ENCODE peak calls at places on chromosomes 2 and 18, in six cellular contexts. One of them, this sample, is unnamed. For H3K9me3, the result is how much of the 10 kb centered on the place peaks cover.

GRCh38 chr2:104889261-104890091 is 35.6 kb downstream of the POU3F3 start:
- DNase-seq in GM23248: no peak
- DNase-seq in CD4-positive, alpha-beta memory T cell: no peak
- DNase-seq in right lobe of liver: no peak
- DNase-seq in esophagus squamous epithelium: no peak
- DNase-seq in neuronal stem cell: no peak
- DNase-seq in this sample: no peak

GRCh38 chr2:119703526-119703925 is 24.5 kb downstream of the TMEM177 start:
- DNase-seq in GM23248: no peak
- DNase-seq in CD4-positive, alpha-beta memory T cell: no peak
- DNase-seq in right lobe of liver: no peak
- DNase-seq in esophagus squamous epithelium: no peak
- DNase-seq in neuronal stem cell: no peak
- DNase-seq in this sample: no peak

GRCh38 chr2:18209934-18210639 is 331.6 kb downstream of the KCNS3 start:
- DNase-seq in GM23248: peak
- DNase-seq in CD4-positive, alpha-beta memory T cell: no peak
- DNase-seq in right lobe of liver: no peak
- DNase-seq in esophagus squamous epithelium: no peak
- DNase-seq in neuronal stem cell: no peak
- DNase-seq in this sample: no peak

GRCh38 chr18:56447972-56448371 is 190.4 kb downstream of the TXNL1 start:
- DNase-seq in GM23248: no peak
- DNase-seq in CD4-positive, alpha-beta memory T cell: no peak
- DNase-seq in right lobe of liver: no peak
- DNase-seq in esophagus squamous epithelium: no peak
- DNase-seq in neuronal stem cell: no peak
- DNase-seq in this sample: no peak

GRCh38 chr18:79819951-79820351 is 22.2 kb downstream of the KCNG2 start:
- DNase-seq in GM23248: no peak
- DNase-seq in CD4-positive, alpha-beta memory T cell: no peak
- DNase-seq in right lobe of liver: no peak
- DNase-seq in esophagus squamous epithelium: no peak
- DNase-seq in neuronal stem cell: no peak
- DNase-seq in this sample: no peak

GRCh38 chr2:174544156-174544555 is 53.4 kb downstream of the WIPF1 start:
- DNase-seq in GM23248: no peak
- DNase-seq in CD4-positive, alpha-beta memory T cell: no peak
- DNase-seq in right lobe of liver: no peak
- DNase-seq in esophagus squamous epithelium: no peak
- DNase-seq in neuronal stem cell: no peak
- DNase-seq in this sample: no peak

GRCh38 chr2:101223814-101224231 is 28.9 kb upstream of the CNOT11 start:
- DNase-seq in GM23248: peak
- DNase-seq in CD4-positive, alpha-beta memory T cell: peak
- DNase-seq in right lobe of liver: no peak
- DNase-seq in esophagus squamous epithelium: no peak
- DNase-seq in neuronal stem cell: no peak
- DNase-seq in this sample: peak

GRCh38 chr2:107633580-107634147 is 193.0 kb upstream of the RGPD4 start:
- DNase-seq in GM23248: peak
- DNase-seq in CD4-positive, alpha-beta memory T cell: no peak
- DNase-seq in right lobe of liver: no peak
- DNase-seq in esophagus squamous epithelium: no peak
- DNase-seq in neuronal stem cell: no peak
- DNase-seq in this sample: no peak

GRCh38 chr2:219829968-219830738 is 202.7 kb downstream of the SLC4A3 start:
- DNase-seq in GM23248: no peak
- DNase-seq in CD4-positive, alpha-beta memory T cell: no peak
- DNase-seq in right lobe of liver: no peak
- DNase-seq in esophagus squamous epithelium: no peak
- DNase-seq in neuronal stem cell: no peak
- DNase-seq in this sample: no peak

GRCh38 chr2:8481463-8482009 is 200.3 kb upstream of the ID2 start:
- DNase-seq in GM23248: no peak
- DNase-seq in CD4-positive, alpha-beta memory T cell: peak
- DNase-seq in right lobe of liver: no peak
- DNase-seq in esophagus squamous epithelium: no peak
- DNase-seq in neuronal stem cell: no peak
- DNase-seq in this sample: no peak

GRCh38 chr2:204665244-204665643 is 120.0 kb downstream of the PARD3B start:
- DNase-seq in GM23248: peak
- DNase-seq in CD4-positive, alpha-beta memory T cell: no peak
- DNase-seq in right lobe of liver: no peak
- DNase-seq in esophagus squamous epithelium: no peak
- DNase-seq in neuronal stem cell: no peak
- DNase-seq in this sample: no peak

GRCh38 chr2:113930448-113930847 is 40.6 kb downstream of the ACTR3 start:
- DNase-seq in GM23248: peak
- DNase-seq in CD4-positive, alpha-beta memory T cell: no peak
- DNase-seq in right lobe of liver: no peak
- DNase-seq in esophagus squamous epithelium: no peak
- DNase-seq in neuronal stem cell: no peak
- DNase-seq in this sample: no peak

GRCh38 chr2:165203689-165204559 is at the start of gene SCN3A:
- DNase-seq in GM23248: peak
- DNase-seq in CD4-positive, alpha-beta memory T cell: no peak
- DNase-seq in right lobe of liver: no peak
- DNase-seq in esophagus squamous epithelium: no peak
- DNase-seq in neuronal stem cell: peak
- DNase-seq in this sample: no peak

GRCh38 chr2:1437537-1437936 is 24.3 kb downstream of the TPO start:
- DNase-seq in GM23248: no peak
- DNase-seq in CD4-positive, alpha-beta memory T cell: no peak
- DNase-seq in right lobe of liver: no peak
- DNase-seq in esophagus squamous epithelium: no peak
- DNase-seq in neuronal stem cell: no peak
- DNase-seq in this sample: no peak

GRCh38 chr2:28296904-28297303 is 95.8 kb upstream of the FOSL2 start:
- DNase-seq in GM23248: peak
- DNase-seq in CD4-positive, alpha-beta memory T cell: no peak
- DNase-seq in right lobe of liver: no peak
- DNase-seq in esophagus squamous epithelium: no peak
- DNase-seq in neuronal stem cell: no peak
- DNase-seq in this sample: no peak

GRCh38 chr2:240420206-240420899 is 15.1 kb upstream of the GPC1 start:
- DNase-seq in GM23248: no peak
- DNase-seq in CD4-positive, alpha-beta memory T cell: no peak
- DNase-seq in right lobe of liver: peak
- DNase-seq in esophagus squamous epithelium: no peak
- DNase-seq in neuronal stem cell: no peak
- DNase-seq in this sample: peak
- H3K9me3 ChIP-seq in GM23248: under half
- H3K9me3 ChIP-seq in CD4-positive, alpha-beta memory T cell: under half
- H3K9me3 ChIP-seq in right lobe of liver: under half
- H3K9me3 ChIP-seq in esophagus squamous epithelium: under half
- H3K9me3 ChIP-seq in neuronal stem cell: under half
- H3K9me3 ChIP-seq in this sample: under half

GRCh38 chr2:2703792-2704191 is 372.7 kb upstream of the MYT1L start:
- DNase-seq in GM23248: no peak
- DNase-seq in CD4-positive, alpha-beta memory T cell: no peak
- DNase-seq in right lobe of liver: no peak
- DNase-seq in esophagus squamous epithelium: no peak
- DNase-seq in neuronal stem cell: peak
- DNase-seq in this sample: no peak

GRCh38 chr2:2704380-2705093 is 373.5 kb upstream of the MYT1L start:
- DNase-seq in GM23248: no peak
- DNase-seq in CD4-positive, alpha-beta memory T cell: no peak
- DNase-seq in right lobe of liver: no peak
- DNase-seq in esophagus squamous epithelium: no peak
- DNase-seq in neuronal stem cell: no peak
- DNase-seq in this sample: no peak

GRCh38 chr2:2707111-2708035 is 376.3 kb upstream of the MYT1L start:
- DNase-seq in GM23248: no peak
- DNase-seq in CD4-positive, alpha-beta memory T cell: no peak
- DNase-seq in right lobe of liver: no peak
- DNase-seq in esophagus squamous epithelium: no peak
- DNase-seq in neuronal stem cell: no peak
- DNase-seq in this sample: no peak

GRCh38 chr2:2706306-2706705 is 375.2 kb upstream of the MYT1L start:
- DNase-seq in GM23248: no peak
- DNase-seq in CD4-positive, alpha-beta memory T cell: no peak
- DNase-seq in right lobe of liver: no peak
- DNase-seq in esophagus squamous epithelium: no peak
- DNase-seq in neuronal stem cell: no peak
- DNase-seq in this sample: no peak

DNA sequence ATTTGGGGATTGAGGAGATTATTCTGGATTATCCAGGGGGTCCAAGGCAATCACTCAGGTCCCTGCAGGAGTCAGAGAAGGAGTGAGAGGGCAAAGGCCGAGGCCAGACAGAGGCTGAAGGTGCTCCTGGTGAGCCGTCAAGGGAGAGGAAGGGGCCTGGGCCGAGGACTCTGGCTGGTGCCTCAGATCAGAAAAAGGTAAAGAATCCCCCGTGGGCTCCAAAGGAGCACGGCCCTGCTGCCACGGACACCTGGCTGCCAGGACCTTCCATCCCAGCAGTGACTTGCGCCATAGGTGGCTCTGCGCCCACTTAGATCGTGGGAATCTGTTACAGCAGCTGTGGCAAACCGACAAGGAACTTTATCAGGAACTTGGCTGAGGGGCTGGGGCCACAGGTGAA is 374.8 kb upstream of the MYT1L start:
- DNase-seq in GM23248: no peak
- DNase-seq in CD4-positive, alpha-beta memory T cell: no peak
- DNase-seq in right lobe of liver: no peak
- DNase-seq in esophagus squamous epithelium: no peak
- DNase-seq in neuronal stem cell: no peak
- DNase-seq in this sample: no peak
- H3K9me3 ChIP-seq in GM23248: under half
- H3K9me3 ChIP-seq in CD4-positive, alpha-beta memory T cell: under half
- H3K9me3 ChIP-seq in right lobe of liver: under half
- H3K9me3 ChIP-seq in esophagus squamous epithelium: under half
- H3K9me3 ChIP-seq in neuronal stem cell: under half
- H3K9me3 ChIP-seq in this sample: under half

GRCh38 chr2:89821455-89821945 is 1130.0 kb downstream of the RPIA start:
- DNase-seq in GM23248: no peak
- DNase-seq in CD4-positive, alpha-beta memory T cell: no peak
- DNase-seq in right lobe of liver: no peak
- DNase-seq in esophagus squamous epithelium: no peak
- DNase-seq in neuronal stem cell: no peak
- DNase-seq in this sample: no peak

GRCh38 chr2:89819809-89820208 is 1128.3 kb downstream of the RPIA start:
- DNase-seq in GM23248: no peak
- DNase-seq in CD4-positive, alpha-beta memory T cell: no peak
- DNase-seq in right lobe of liver: no peak
- DNase-seq in esophagus squamous epithelium: no peak
- DNase-seq in neuronal stem cell: no peak
- DNase-seq in this sample: no peak

GRCh38 chr2:89820248-89820647 is 1128.8 kb downstream of the RPIA start:
- DNase-seq in GM23248: no peak
- DNase-seq in CD4-positive, alpha-beta memory T cell: no peak
- DNase-seq in right lobe of liver: no peak
- DNase-seq in esophagus squamous epithelium: no peak
- DNase-seq in neuronal stem cell: no peak
- DNase-seq in this sample: no peak

GRCh38 chr2:89825034-89825433 is 1133.6 kb downstream of the RPIA start:
- DNase-seq in GM23248: no peak
- DNase-seq in CD4-positive, alpha-beta memory T cell: no peak
- DNase-seq in right lobe of liver: no peak
- DNase-seq in esophagus squamous epithelium: no peak
- DNase-seq in neuronal stem cell: no peak
- DNase-seq in this sample: no peak

DNA sequence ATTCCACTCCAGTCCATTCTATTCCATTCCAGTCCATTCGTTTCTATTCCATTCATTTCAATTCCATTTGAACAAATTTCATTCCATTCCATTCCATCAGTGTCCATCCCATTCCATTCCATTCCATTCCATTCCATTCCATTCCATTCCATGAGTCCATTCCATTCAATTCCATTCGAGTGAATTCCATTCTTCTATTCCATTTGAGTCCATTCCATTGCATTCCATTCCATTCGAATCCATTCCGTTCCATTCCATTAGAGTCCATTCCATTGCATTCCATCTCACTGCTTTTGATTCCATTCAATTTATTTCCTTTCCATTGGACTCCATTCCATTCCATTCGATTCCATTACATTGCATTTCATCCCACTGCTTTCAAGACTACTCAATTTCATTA is 1132.1 kb downstream of the RPIA start:
- DNase-seq in GM23248: no peak
- DNase-seq in CD4-positive, alpha-beta memory T cell: no peak
- DNase-seq in right lobe of liver: no peak
- DNase-seq in esophagus squamous epithelium: no peak
- DNase-seq in neuronal stem cell: no peak
- DNase-seq in this sample: no peak
- H3K9me3 ChIP-seq in GM23248: under half
- H3K9me3 ChIP-seq in CD4-positive, alpha-beta memory T cell: under half
- H3K9me3 ChIP-seq in right lobe of liver: under half
- H3K9me3 ChIP-seq in esophagus squamous epithelium: half or more
- H3K9me3 ChIP-seq in neuronal stem cell: under half
- H3K9me3 ChIP-seq in this sample: under half

GRCh38 chr2:127698553-127699355 is 2.5 kb upstream of the SFT2D3 start:
- DNase-seq in GM23248: no peak
- DNase-seq in CD4-positive, alpha-beta memory T cell: no peak
- DNase-seq in right lobe of liver: no peak
- DNase-seq in esophagus squamous epithelium: no peak
- DNase-seq in neuronal stem cell: no peak
- DNase-seq in this sample: no peak
- H3K9me3 ChIP-seq in GM23248: under half
- H3K9me3 ChIP-seq in CD4-positive, alpha-beta memory T cell: under half
- H3K9me3 ChIP-seq in right lobe of liver: under half
- H3K9me3 ChIP-seq in esophagus squamous epithelium: under half
- H3K9me3 ChIP-seq in neuronal stem cell: under half
- H3K9me3 ChIP-seq in this sample: under half

GRCh38 chr2:13686262-13686661 is 946.3 kb upstream of the LRATD1 start:
- DNase-seq in GM23248: no peak
- DNase-seq in CD4-positive, alpha-beta memory T cell: no peak
- DNase-seq in right lobe of liver: no peak
- DNase-seq in esophagus squamous epithelium: no peak
- DNase-seq in neuronal stem cell: no peak
- DNase-seq in this sample: no peak
- H3K9me3 ChIP-seq in GM23248: under half
- H3K9me3 ChIP-seq in CD4-positive, alpha-beta memory T cell: under half
- H3K9me3 ChIP-seq in right lobe of liver: under half
- H3K9me3 ChIP-seq in esophagus squamous epithelium: under half
- H3K9me3 ChIP-seq in neuronal stem cell: under half
- H3K9me3 ChIP-seq in this sample: under half

GRCh38 chr18:59266876-59267510 is 6.3 kb downstream of the RAX start:
- DNase-seq in GM23248: no peak
- DNase-seq in CD4-positive, alpha-beta memory T cell: no peak
- DNase-seq in right lobe of liver: no peak
- DNase-seq in esophagus squamous epithelium: no peak
- DNase-seq in neuronal stem cell: no peak
- DNase-seq in this sample: no peak
- H3K9me3 ChIP-seq in GM23248: under half
- H3K9me3 ChIP-seq in CD4-positive, alpha-beta memory T cell: under half
- H3K9me3 ChIP-seq in right lobe of liver: under half
- H3K9me3 ChIP-seq in esophagus squamous epithelium: under half
- H3K9me3 ChIP-seq in neuronal stem cell: under half
- H3K9me3 ChIP-seq in this sample: under half

GRCh38 chr2:6820236-6820635 is 45.5 kb downstream of the CMPK2 start:
- DNase-seq in GM23248: no peak
- DNase-seq in CD4-positive, alpha-beta memory T cell: no peak
- DNase-seq in right lobe of liver: no peak
- DNase-seq in esophagus squamous epithelium: no peak
- DNase-seq in neuronal stem cell: no peak
- DNase-seq in this sample: no peak
- H3K9me3 ChIP-seq in GM23248: under half
- H3K9me3 ChIP-seq in CD4-positive, alpha-beta memory T cell: under half
- H3K9me3 ChIP-seq in right lobe of liver: under half
- H3K9me3 ChIP-seq in esophagus squamous epithelium: under half
- H3K9me3 ChIP-seq in neuronal stem cell: under half
- H3K9me3 ChIP-seq in this sample: under half

GRCh38 chr2:85947593-85947992 is 58.8 kb upstream of the ST3GAL5 start:
- DNase-seq in GM23248: no peak
- DNase-seq in CD4-positive, alpha-beta memory T cell: no peak
- DNase-seq in right lobe of liver: no peak
- DNase-seq in esophagus squamous epithelium: no peak
- DNase-seq in neuronal stem cell: no peak
- DNase-seq in this sample: no peak
- H3K9me3 ChIP-seq in GM23248: under half
- H3K9me3 ChIP-seq in CD4-positive, alpha-beta memory T cell: under half
- H3K9me3 ChIP-seq in right lobe of liver: under half
- H3K9me3 ChIP-seq in esophagus squamous epithelium: under half
- H3K9me3 ChIP-seq in neuronal stem cell: under half
- H3K9me3 ChIP-seq in this sample: under half

This sample was measured in T-helper 17 cell.